ENCODE peak calls at places on chromosomes 11 and 22, in six cellular contexts. B, X, Q, O, P and S are unnamed samples.
A peak's percentile ranks its signal among the peaks of the same experiment; 100 is the strongest.

GRCh38 chr11:131637469-131638175 is 267.2 kb downstream of the NTM start:
- DNase-seq in X (no peak), B (no peak), O (no peak), Q (no peak), P (no peak), S (no peak)

GRCh38 chr11:86816251-86816726 is 15.9 kb downstream of the PRSS23 start:
- DNase-seq in X (no peak), P (no peak), O (peak; percentile 58), Q (no peak), B (no peak), S (no peak)

GRCh38 chr22:46370584-46371373 is 35.3 kb downstream of the TRMU start:
- DNase-seq in Q (no peak), O (no peak), B (no peak), X (no peak), P (no peak), S (no peak)

GRCh38 chr11:132043714-132044113 is 673.3 kb downstream of the NTM start:
- DNase-seq in O (no peak), B (no peak), Q (no peak), X (no peak), P (no peak), S (no peak)

GRCh38 chr11:77196961-77197360 is 68.9 kb downstream of the MYO7A start:
- DNase-seq in B (peak; percentile 3), Q (no peak), O (no peak), X (no peak), P (no peak), S (no peak)

GRCh38 chr11:95519912-95520311 is 269.7 kb downstream of the FAM76B start:
- DNase-seq in P (no peak), B (no peak), O (no peak), Q (no peak), X (no peak), S (no peak)

GRCh38 chr22:28018461-28018927 is 99.4 kb upstream of the PITPNB start:
- DNase-seq in Q (no peak), X (peak; percentile 16), B (no peak), O (no peak), P (no peak), S (no peak)

GRCh38 chr22:46429327-46429853 is 93.9 kb downstream of the TRMU start:
- DNase-seq in B (no peak), X (peak; percentile 75), Q (no peak), O (no peak), P (no peak), S (no peak)

GRCh38 chr22:50242406-50242949 is 2.3 kb downstream of the TUBGCP6 start:
- DNase-seq in P (no peak), Q (no peak), B (no peak), O (no peak), X (no peak), S (no peak)

GRCh38 chr11:120513436-120514315 is 2.1 kb downstream of the GRIK4 start:
- DNase-seq in B (no peak), P (no peak), O (no peak), Q (no peak), X (no peak), S (no peak)

GRCh38 chr11:128841461-128842072 is 25.5 kb downstream of the KCNJ1 start:
- DNase-seq in X (no peak), O (no peak), B (no peak), Q (no peak), P (no peak), S (no peak)

GRCh38 chr22:48270731-48271130 is 1508.3 kb downstream of the TBC1D22A start:
- DNase-seq in P (no peak), Q (no peak), O (no peak), X (no peak), B (no peak), S (no peak)

GRCh38 chr11:13327421-13327820 is 49.8 kb downstream of the BMAL1 start:
- DNase-seq in Q (no peak), X (no peak), O (no peak), B (no peak), P (no peak), S (no peak)

GRCh38 chr11:121656333-121657090 is 203.7 kb upstream of the SORL1-AS1 start:
- DNase-seq in X (no peak), O (no peak), P (no peak), Q (no peak), B (no peak), S (no peak)

GRCh38 chr22:39214383-39215069 is 30.3 kb downstream of the PDGFB start:
- DNase-seq in B (no peak), P (peak; percentile 41), Q (no peak), O (peak; percentile 36), X (no peak), S (no peak)

GRCh38 chr11:104583857-104584256 is 314.4 kb downstream of the CASP12 start:
- DNase-seq in O (no peak), Q (no peak), B (no peak), X (no peak), P (no peak), S (no peak)

GRCh38 chr11:86062719-86063118 is 6.2 kb downstream of the PICALM start:
- DNase-seq in P (no peak), Q (no peak), O (no peak), X (no peak), B (no peak), S (no peak)

GRCh38 chr11:107576497-107577086 is 11.1 kb upstream of the ALKBH8 start:
- DNase-seq in P (no peak), X (peak; percentile 58), Q (no peak), B (no peak), O (peak; percentile 47), S (no peak)

GRCh38 chr22:21641417-21641794 is 696 bp upstream of the SDF2L1 start:
- DNase-seq in P (peak; percentile 47), Q (no peak), X (peak; percentile 53), B (no peak), O (peak; percentile 55), S (peak; percentile 49)

GRCh38 chr22:26327306-26327705 is 101.8 kb upstream of the ASPHD2 start:
- DNase-seq in O (no peak), P (no peak), Q (no peak), B (no peak), X (no peak), S (no peak)

GRCh38 chr11:35714882-35715612 is 52.5 kb downstream of the TRIM44 start:
- DNase-seq in X (no peak), Q (no peak), O (peak; percentile 76), P (peak; percentile 6), B (no peak), S (peak; percentile 33)

GRCh38 chr11:574632-575323 is 1.5 kb upstream of the PHRF1 start:
- DNase-seq in O (no peak), X (no peak), Q (no peak), P (no peak), B (no peak), S (no peak)

GRCh38 chr22:37870273-37870672 is 21.1 kb downstream of the EIF3L start:
- DNase-seq in P (no peak), Q (no peak), X (no peak), B (no peak), O (peak; percentile 59), S (no peak)

GRCh38 chr11:2071748-2072385 is 67.3 kb downstream of the IGF2 start:
- DNase-seq in O (no peak), Q (no peak), X (peak; percentile 9), B (no peak), P (no peak), S (no peak)

GRCh38 chr22:35914665-35915476 is 113.8 kb downstream of the RBFOX2 start:
- DNase-seq in Q (no peak), B (no peak), X (peak; percentile 58), P (peak; percentile 15), O (peak; percentile 91), S (peak; percentile 83)

GRCh38 chr11:40032331-40032730 is 1427.1 kb downstream of the LRRC4C start:
- DNase-seq in P (no peak), X (no peak), O (no peak), Q (no peak), B (no peak), S (no peak)

GRCh38 chr11:105610796-105611361 is 1.0 kb downstream of the GRIA4 start:
- DNase-seq in O (no peak), Q (no peak), P (no peak), B (no peak), X (no peak), S (no peak)

GRCh38 chr11:40037005-40037404 is 1422.4 kb downstream of the LRRC4C start:
- DNase-seq in Q (no peak), O (no peak), X (peak; percentile 39), B (no peak), P (no peak), S (no peak)

GRCh38 chr22:36360871-36361383 is 26.8 kb downstream of the MYH9 start:
- DNase-seq in O (peak; percentile 76), P (no peak), B (no peak), X (no peak), Q (no peak), S (no peak)

GRCh38 chr11:77580712-77581337 is 8.9 kb upstream of the AQP11 start:
- DNase-seq in O (peak; percentile 21), P (no peak), B (no peak), X (no peak), Q (no peak), S (no peak)

GRCh38 chr11:105447936-105448702 is 161.8 kb upstream of the GRIA4 start:
- DNase-seq in X (no peak), B (no peak), Q (no peak), O (no peak), P (no peak), S (no peak)